ENCODE peak calls at places on chromosome 21, in four cellular contexts. J, L, A and S are unnamed samples.

GRCh38 chr21:42703936-42704335 is 50.5 kb downstream of the PDE9A start:
- DNase-seq in L (no peak), A (no peak), J (no peak), S (no peak)

GRCh38 chr21:17467829-17468228 is 45.0 kb upstream of the CXADR start:
- DNase-seq in A (no peak), L (no peak), J (no peak), S (no peak)

GRCh38 chr21:17780539-17780938 is 38.6 kb downstream of the C21orf91 start:
- DNase-seq in A (no peak), L (no peak), J (no peak), S (no peak)

GRCh38 chr21:38156200-38156599 is 100.6 kb upstream of the KCNJ15 start:
- DNase-seq in A (no peak), L (no peak), J (peak; percentile 9), S (no peak)

GRCh38 chr21:44518684-44519083 is 21.3 kb downstream of the KRTAP10-1 start:
- DNase-seq in J (no peak), L (no peak), A (peak; percentile 13), S (no peak)

GRCh38 chr21:43810505-43811261 is 21.3 kb downstream of the RRP1 start:
- DNase-seq in A (peak; percentile 95), J (peak; percentile 62), L (peak; percentile 53), S (peak; percentile 64)

GRCh38 chr21:41170442-41170841 is 2.5 kb downstream of the BACE2 start:
- DNase-seq in A (no peak), L (peak; percentile 62), J (peak; percentile 55), S (peak; percentile 53)

GRCh38 chr21:42424848-42425602 is 21.3 kb downstream of the UBASH3A start:
- DNase-seq in L (no peak), J (no peak), A (no peak), S (no peak)

GRCh38 chr21:24955275-24955961 is 651.9 kb downstream of the MRPL39 start:
- DNase-seq in A (no peak), J (no peak), L (no peak), S (no peak)

GRCh38 chr21:15141236-15141970 is 76.6 kb upstream of the NRIP1 start:
- DNase-seq in A (no peak), L (no peak), J (no peak), S (no peak)

GRCh38 chr21:15682182-15682895 is 47.4 kb upstream of the USP25 start:
- DNase-seq in J (peak; percentile 64), A (no peak), L (peak; percentile 49), S (peak; percentile 92)

GRCh38 chr21:42518626-42519025 is 5.0 kb downstream of the SLC37A1 start:
- DNase-seq in A (no peak), L (no peak), J (no peak), S (no peak)

GRCh38 chr21:32803651-32804050 is 32.1 kb upstream of the PAXBP1 start:
- DNase-seq in J (peak; percentile 7), L (no peak), A (no peak), S (peak; percentile 13)

GRCh38 chr21:41444703-41445464 is 18.8 kb downstream of the MX1 start:
- DNase-seq in J (no peak), L (no peak), A (no peak), S (no peak)

GRCh38 chr21:44871576-44872265 is 1.8 kb downstream of the PTTG1IP start:
- DNase-seq in J (peak; percentile 91), L (peak; percentile 91), A (peak; percentile 73), S (peak; percentile 86)

GRCh38 chr21:41877901-41878830 is 978 bp downstream of the PRDM15 start:
- DNase-seq in J (peak; percentile 72), L (peak; percentile 26), A (peak; percentile 54), S (peak; percentile 60)

GRCh38 chr21:33241846-33242245 is 12.1 kb downstream of the IFNAR2 start:
- DNase-seq in L (no peak), J (no peak), A (no peak), S (no peak)

GRCh38 chr21:41823166-41823565 is 56.0 kb downstream of the PRDM15 start:
- DNase-seq in L (no peak), J (no peak), A (no peak), S (no peak)

GRCh38 chr21:44614161-44614631 is 2.3 kb downstream of the KRTAP10-8 start:
- DNase-seq in J (no peak), L (no peak), A (no peak), S (no peak)

GRCh38 chr21:14453339-14453738 is 70.4 kb upstream of the HSPA13 start:
- DNase-seq in L (no peak), A (no peak), J (no peak), S (no peak)

GRCh38 chr21:44930543-44930981 is 9.3 kb upstream of the SLX9 start:
- DNase-seq in A (peak; percentile 68), J (no peak), L (no peak), S (no peak)

GRCh38 chr21:44836349-44836665 is 18.4 kb upstream of the SUMO3 start:
- DNase-seq in A (no peak), J (no peak), L (no peak), S (no peak)

GRCh38 chr21:14603202-14603601 is 57.1 kb upstream of the SAMSN1 start:
- DNase-seq in A (no peak), J (peak; percentile 80), L (peak; percentile 76), S (peak; percentile 66)

GRCh38 chr21:25456672-25457071 is 150.6 kb downstream of the MRPL39 start:
- DNase-seq in L (peak; percentile 6), A (no peak), J (no peak), S (peak; percentile 5)

GRCh38 chr21:42028754-42029385 is 18.7 kb upstream of the ZBTB21 start:
- DNase-seq in A (no peak), J (no peak), L (no peak), S (no peak)

GRCh38 chr21:42358937-42359336 is 7.4 kb downstream of the TFF1 start:
- DNase-seq in J (no peak), A (no peak), L (no peak), S (no peak)

DNA sequence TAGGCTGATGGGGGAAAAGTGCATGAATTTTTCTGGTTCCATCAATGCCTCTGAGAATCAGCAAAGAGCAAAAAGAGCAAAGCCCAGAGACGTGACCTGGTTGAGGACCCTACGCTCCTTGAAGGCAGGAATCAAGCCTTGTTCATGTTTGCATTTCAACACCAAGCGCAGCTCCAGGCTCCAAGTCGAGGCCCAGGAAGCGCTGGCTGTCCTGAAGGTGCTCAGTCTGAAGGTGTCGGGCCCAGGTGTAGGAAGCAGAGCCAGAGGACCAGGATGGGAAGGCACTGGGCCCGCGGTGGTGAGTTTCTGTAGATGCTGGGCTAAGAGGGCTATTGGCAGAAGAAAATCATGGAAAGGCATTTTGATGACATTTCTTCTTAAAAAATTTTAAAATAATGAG is 25.6 kb upstream of the KCNE2 start:
- DNase-seq in J (no peak), A (no peak), L (no peak), S (no peak)
- TF ChIP-seq CTCF in J (no peak), A (no peak), L (no peak), S (no peak)

DNA sequence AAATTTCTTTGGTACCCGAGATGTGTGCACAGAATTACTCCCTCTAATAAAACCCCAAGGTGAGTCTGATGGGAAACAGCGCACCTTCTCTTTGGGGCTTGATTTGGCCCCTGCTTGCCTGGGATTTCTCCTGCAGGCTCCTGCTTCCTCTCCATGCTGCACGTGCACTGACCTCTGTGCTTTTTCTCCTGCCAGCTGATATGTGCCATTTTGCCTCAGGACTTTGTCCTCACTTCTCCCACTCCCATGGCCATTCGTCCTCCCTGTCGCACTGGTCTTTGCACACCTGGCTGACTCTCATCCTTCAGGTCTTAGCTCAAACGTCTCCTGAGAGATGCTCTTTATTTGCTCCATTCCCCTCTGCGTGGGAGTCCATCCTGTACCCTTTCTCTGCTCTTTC is 1.2 kb downstream of the CBR1 start:
- DNase-seq in L (no peak), J (no peak), A (no peak), S (no peak)
- H3K4me3 ChIP-seq in L (peak overlapping the region; percentile 94), J (peak overlapping the region; percentile 95), A (peak overlapping the region; percentile 69), S (peak overlapping the region; percentile 84)

GRCh38 chr21:23725576-23725975 is 1881.7 kb downstream of the MRPL39 start:
- DNase-seq in L (no peak), A (no peak), J (no peak), S (no peak)
- TF ChIP-seq CTCF in L (no peak), A (no peak), J (no peak), S (no peak)

DNA sequence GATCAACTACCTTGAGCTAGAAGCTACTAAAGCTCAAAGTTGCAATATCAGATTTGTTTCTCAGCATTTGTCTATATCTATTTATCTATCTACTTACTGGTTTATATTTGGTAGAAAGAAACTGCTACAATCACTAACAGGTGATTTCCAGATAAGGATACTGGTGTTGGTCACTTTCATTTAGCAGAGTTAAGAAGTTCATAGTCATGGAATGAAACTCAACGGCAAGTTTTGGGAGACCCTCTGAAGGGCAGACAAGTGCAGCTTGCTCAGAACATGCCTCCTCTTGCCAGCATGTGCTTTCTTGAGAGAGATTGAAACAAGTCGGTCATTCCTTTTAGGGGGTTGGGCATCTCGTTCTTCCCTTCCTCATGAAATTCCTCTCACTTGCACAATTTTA is 296.5 kb downstream of the GRIK1 start:
- DNase-seq in L (no peak), J (no peak), A (no peak), S (no peak)
- H3K4me3 ChIP-seq in L (no peak overlapping the region), J (no peak overlapping the region), A (no peak overlapping the region), S (no peak overlapping the region)

DNA sequence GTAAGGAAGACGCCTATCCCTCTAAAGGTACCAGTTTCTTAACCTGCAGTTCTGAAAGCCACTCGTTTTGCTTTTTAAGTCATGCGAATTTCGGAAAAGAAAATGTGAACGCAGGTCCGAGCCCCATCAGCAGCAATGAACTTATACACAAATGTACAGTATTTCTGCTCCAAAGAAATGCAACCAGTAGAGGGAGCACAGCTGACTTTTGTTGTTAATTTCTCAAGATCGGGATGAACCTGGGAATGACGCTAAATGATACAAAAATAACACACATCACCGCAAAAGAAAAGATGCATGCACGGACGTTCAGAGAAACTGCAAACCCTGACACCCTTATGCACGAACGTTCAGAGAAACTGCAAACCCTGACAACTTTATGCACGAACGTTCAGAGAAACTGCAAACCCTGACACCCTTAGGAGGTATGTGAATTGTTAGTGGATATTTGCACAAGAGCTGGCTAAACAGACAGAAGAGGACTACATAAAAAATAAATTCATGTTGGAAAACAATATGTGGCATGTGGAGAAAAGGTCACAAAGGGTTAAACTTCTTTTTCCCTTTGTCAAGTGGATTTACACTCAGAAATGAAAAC is 3.5 kb upstream of the TIAM1 start:
- DNase-seq in L (no peak), A (no peak), J (peak; percentile 61), S (peak; percentile 64)
- TF ChIP-seq CTCF in L (peak; percentile 57), A (peak; percentile 24), J (peak; percentile 59), S (peak; percentile 63)

DNA sequence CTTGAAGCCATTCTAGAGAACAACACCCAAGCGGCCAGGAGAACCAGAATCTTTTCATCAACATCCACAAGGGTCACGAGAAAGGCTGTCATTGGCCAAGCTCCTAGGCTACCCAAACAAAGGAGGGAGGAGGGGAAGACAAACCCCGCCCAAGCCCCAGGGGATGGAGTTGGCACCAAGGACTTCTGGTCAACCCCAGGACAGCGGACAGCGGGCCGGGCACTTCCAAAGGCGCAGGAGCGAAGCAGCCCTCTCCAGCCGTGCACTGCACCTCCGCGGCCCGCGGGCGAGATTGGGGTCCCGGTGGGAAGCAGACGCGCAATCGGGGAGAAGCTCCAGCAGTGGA is at the start of gene CLIC6:
- DNase-seq in A (no peak), J (no peak), L (no peak), S (no peak)
- H3K4me3 ChIP-seq in A (peak within 1 kb of the TSS; percentile 62), J (no peak within 1 kb of the TSS), L (no peak within 1 kb of the TSS), S (no peak within 1 kb of the TSS)

GRCh38 chr21:27466175-27466574 is 499.3 kb upstream of the ADAMTS5 start:
- DNase-seq in A (no peak), L (no peak), J (no peak), S (no peak)
- TF ChIP-seq CTCF in A (no peak), L (peak; percentile 39), J (peak; percentile 20), S (peak; percentile 8)

GRCh38 chr21:46195595-46196195 is 11.4 kb upstream of the SPATC1L start:
- DNase-seq in A (no peak), L (no peak), J (no peak), S (no peak)
- H3K4me3 ChIP-seq in A (no peak overlapping the region), L (no peak overlapping the region), J (no peak overlapping the region), S (no peak overlapping the region)